ENCODE peak calls at places on chromosomes 7 and 10, in five cellular contexts. Z is stimulated activated CD8-positive, alpha-beta memory T cell treated with anti-CD3 and anti-CD28 coated beads, Interleukin-15, amount 100 ng/mL, for 24 hours; A is posterior vena cava; B is activated CD4-positive, alpha-beta memory T cell treated with anti-CD3 and anti-CD28 coated beads, Interleukin-2, amount 10 ng/mL, durations not matched to agents 7 days and 5 days; C is activated T-cell treated with anti-CD3 and anti-CD28 coated beads, Interleukin-2, amount 50 U/mL, for 72 hours. F is an unnamed sample.

GRCh38 chr7:43700059-43700501 is 29.2 kb downstream of the COA1 start:
- DNase-seq in B (no peak), Z (no peak), C (no peak), A (no peak), F (no peak)

GRCh38 chr10:5910323-5911100 is 20.5 kb downstream of the FBH1 start:
- DNase-seq in B (no peak), A (peak), C (no peak), Z (no peak), F (no peak)

GRCh38 chr7:97871659-97872024 is 566 bp downstream of the ASNS start:
- DNase-seq in A (no peak), Z (no peak), B (no peak), C (peak), F (peak)

GRCh38 chr10:24570658-24571426 is 152.8 kb downstream of the ARHGAP21 start:
- DNase-seq in C (no peak), Z (no peak), A (no peak), B (no peak), F (no peak)

GRCh38 chr10:132322621-132323048 is 9.4 kb upstream of the LRRC27 start:
- DNase-seq in Z (no peak), A (no peak), B (no peak), C (no peak), F (no peak)

GRCh38 chr10:118569241-118569881 is 26.1 kb downstream of the PRLHR start:
- DNase-seq in C (no peak), Z (no peak), A (no peak), B (no peak), F (no peak)

GRCh38 chr10:94115725-94116124 is 122.0 kb downstream of the PLCE1 start:
- DNase-seq in B (no peak), Z (no peak), A (no peak), C (no peak), F (no peak)

GRCh38 chr10:95399167-95399566 is 108.4 kb upstream of the PDLIM1 start:
- DNase-seq in A (no peak), Z (no peak), B (no peak), C (no peak), F (no peak)

GRCh38 chr10:76668013-76668370 is 969.6 kb downstream of the KCNMA1 start:
- DNase-seq in B (no peak), A (no peak), C (no peak), Z (no peak), F (no peak)

GRCh38 chr10:25493122-25493893 is 318.5 kb downstream of the GPR158 start:
- DNase-seq in C (no peak), Z (no peak), A (no peak), B (no peak), F (no peak)

GRCh38 chr7:159017741-159018140 is 126.9 kb downstream of the VIPR2 start:
- DNase-seq in A (no peak), B (no peak), Z (no peak), C (peak), F (no peak)

GRCh38 chr10:12974845-12975199 is 26.7 kb downstream of the CCDC3 start:
- DNase-seq in A (no peak), C (no peak), B (no peak), Z (no peak), F (no peak)

GRCh38 chr10:1978593-1978992 is 241.3 kb upstream of the ADARB2 start:
- DNase-seq in Z (no peak), B (no peak), A (no peak), C (no peak), F (no peak)

GRCh38 chr7:130996841-130997231 is 262.8 kb upstream of the KLF14 start:
- DNase-seq in Z (no peak), C (peak), A (no peak), B (no peak), F (no peak)

GRCh38 chr7:29146082-29146706 is at the start of gene CPVL:
- DNase-seq in A (peak), C (no peak), Z (no peak), B (no peak), F (peak)

GRCh38 chr7:17319164-17320101 is 21.0 kb downstream of the AHR start:
- DNase-seq in Z (no peak), B (no peak), A (no peak), C (no peak), F (no peak)

GRCh38 chr7:75638607-75639070 is 100.1 kb downstream of the HIP1 start:
- DNase-seq in A (peak), B (no peak), C (no peak), Z (no peak), F (peak)

GRCh38 chr10:76382381-76382851 is 951.0 kb downstream of the LRMDA start:
- DNase-seq in B (no peak), Z (no peak), A (no peak), C (no peak), F (no peak)

GRCh38 chr10:50874723-50875122 is 10.7 kb downstream of the A1CF start:
- DNase-seq in C (no peak), A (no peak), Z (no peak), B (no peak), F (no peak)

GRCh38 chr10:94199565-94199964 is 163.2 kb downstream of the NOC3L start:
- DNase-seq in A (no peak), C (no peak), B (no peak), Z (no peak), F (no peak)

GRCh38 chr10:50063100-50063499 is 4.7 kb upstream of the WASHC2A start:
- DNase-seq in Z (no peak), B (no peak), A (no peak), C (no peak), F (no peak)

GRCh38 chr7:24601600-24601999 is 28.3 kb downstream of the PALS2 start:
- DNase-seq in Z (no peak), A (no peak), C (no peak), B (no peak), F (no peak)